ENCODE peak calls at places on chromosomes 1 and 21, in seven cellular contexts. One of them, this sample, is unnamed.

GRCh38 chr1:73205294-73205973 is 923.1 kb upstream of the NEGR1 start:
- DNase-seq in BJ: no peak
- DNase-seq in HEK293T: no peak
- DNase-seq in NCI-H748 treated with DMSO at 0.1 percent for 48 hours: no peak
- DNase-seq in activated CD4-positive, alpha-beta memory T cell treated with anti-CD3 and anti-CD28 coated beads, Interleukin-2, amount 10 ng/mL, durations not matched to agents 7 days and 5 days: no peak
- DNase-seq in nephron progenitor cell: no peak
- DNase-seq in activated naive CD8-positive, alpha-beta T cell treated with anti-CD3 and anti-CD28 coated beads for 36 hours: no peak
- DNase-seq in this sample: peak

GRCh38 chr1:59442492-59442891 is 145.6 kb downstream of the FGGY start:
- DNase-seq in BJ: no peak
- DNase-seq in HEK293T: no peak
- DNase-seq in NCI-H748 treated with DMSO at 0.1 percent for 48 hours: no peak
- DNase-seq in activated CD4-positive, alpha-beta memory T cell treated with anti-CD3 and anti-CD28 coated beads, Interleukin-2, amount 10 ng/mL, durations not matched to agents 7 days and 5 days: no peak
- DNase-seq in nephron progenitor cell: no peak
- DNase-seq in activated naive CD8-positive, alpha-beta T cell treated with anti-CD3 and anti-CD28 coated beads for 36 hours: no peak
- DNase-seq in this sample: no peak

GRCh38 chr1:17401841-17402240 is 29.8 kb downstream of the PADI6 start:
- DNase-seq in BJ: no peak
- DNase-seq in HEK293T: no peak
- DNase-seq in NCI-H748 treated with DMSO at 0.1 percent for 48 hours: no peak
- DNase-seq in activated CD4-positive, alpha-beta memory T cell treated with anti-CD3 and anti-CD28 coated beads, Interleukin-2, amount 10 ng/mL, durations not matched to agents 7 days and 5 days: no peak
- DNase-seq in nephron progenitor cell: no peak
- DNase-seq in activated naive CD8-positive, alpha-beta T cell treated with anti-CD3 and anti-CD28 coated beads for 36 hours: no peak
- DNase-seq in this sample: no peak

GRCh38 chr1:63498106-63498505 is 24.9 kb downstream of the ITGB3BP start:
- DNase-seq in BJ: no peak
- DNase-seq in HEK293T: no peak
- DNase-seq in NCI-H748 treated with DMSO at 0.1 percent for 48 hours: no peak
- DNase-seq in activated CD4-positive, alpha-beta memory T cell treated with anti-CD3 and anti-CD28 coated beads, Interleukin-2, amount 10 ng/mL, durations not matched to agents 7 days and 5 days: no peak
- DNase-seq in nephron progenitor cell: no peak
- DNase-seq in activated naive CD8-positive, alpha-beta T cell treated with anti-CD3 and anti-CD28 coated beads for 36 hours: no peak
- DNase-seq in this sample: no peak

GRCh38 chr21:21175798-21176334 is 177.7 kb downstream of the NCAM2 start:
- DNase-seq in BJ: no peak
- DNase-seq in HEK293T: no peak
- DNase-seq in NCI-H748 treated with DMSO at 0.1 percent for 48 hours: no peak
- DNase-seq in activated CD4-positive, alpha-beta memory T cell treated with anti-CD3 and anti-CD28 coated beads, Interleukin-2, amount 10 ng/mL, durations not matched to agents 7 days and 5 days: no peak
- DNase-seq in nephron progenitor cell: no peak
- DNase-seq in activated naive CD8-positive, alpha-beta T cell treated with anti-CD3 and anti-CD28 coated beads for 36 hours: no peak
- DNase-seq in this sample: no peak

GRCh38 chr1:23246274-23246673 is 29.0 kb upstream of the HTR1D start:
- DNase-seq in BJ: no peak
- DNase-seq in HEK293T: no peak
- DNase-seq in NCI-H748 treated with DMSO at 0.1 percent for 48 hours: no peak
- DNase-seq in activated CD4-positive, alpha-beta memory T cell treated with anti-CD3 and anti-CD28 coated beads, Interleukin-2, amount 10 ng/mL, durations not matched to agents 7 days and 5 days: no peak
- DNase-seq in nephron progenitor cell: no peak
- DNase-seq in activated naive CD8-positive, alpha-beta T cell treated with anti-CD3 and anti-CD28 coated beads for 36 hours: no peak
- DNase-seq in this sample: no peak

GRCh38 chr1:204130178-204130577 is 21.7 kb downstream of the ETNK2 start:
- DNase-seq in BJ: no peak
- DNase-seq in HEK293T: no peak
- DNase-seq in NCI-H748 treated with DMSO at 0.1 percent for 48 hours: no peak
- DNase-seq in activated CD4-positive, alpha-beta memory T cell treated with anti-CD3 and anti-CD28 coated beads, Interleukin-2, amount 10 ng/mL, durations not matched to agents 7 days and 5 days: no peak
- DNase-seq in nephron progenitor cell: no peak
- DNase-seq in activated naive CD8-positive, alpha-beta T cell treated with anti-CD3 and anti-CD28 coated beads for 36 hours: no peak
- DNase-seq in this sample: no peak

GRCh38 chr21:16116798-16117197 is 387.0 kb downstream of the USP25 start:
- DNase-seq in BJ: no peak
- DNase-seq in HEK293T: no peak
- DNase-seq in NCI-H748 treated with DMSO at 0.1 percent for 48 hours: no peak
- DNase-seq in activated CD4-positive, alpha-beta memory T cell treated with anti-CD3 and anti-CD28 coated beads, Interleukin-2, amount 10 ng/mL, durations not matched to agents 7 days and 5 days: no peak
- DNase-seq in nephron progenitor cell: no peak
- DNase-seq in activated naive CD8-positive, alpha-beta T cell treated with anti-CD3 and anti-CD28 coated beads for 36 hours: no peak
- DNase-seq in this sample: no peak

GRCh38 chr1:193406901-193407300 is 220.5 kb upstream of the B3GALT2 start:
- DNase-seq in BJ: peak
- DNase-seq in HEK293T: peak
- DNase-seq in NCI-H748 treated with DMSO at 0.1 percent for 48 hours: peak
- DNase-seq in activated CD4-positive, alpha-beta memory T cell treated with anti-CD3 and anti-CD28 coated beads, Interleukin-2, amount 10 ng/mL, durations not matched to agents 7 days and 5 days: no peak
- DNase-seq in nephron progenitor cell: no peak
- DNase-seq in activated naive CD8-positive, alpha-beta T cell treated with anti-CD3 and anti-CD28 coated beads for 36 hours: no peak
- DNase-seq in this sample: peak

GRCh38 chr1:61170328-61171238 is 88.2 kb downstream of the NFIA start:
- DNase-seq in BJ: no peak
- DNase-seq in HEK293T: no peak
- DNase-seq in NCI-H748 treated with DMSO at 0.1 percent for 48 hours: no peak
- DNase-seq in activated CD4-positive, alpha-beta memory T cell treated with anti-CD3 and anti-CD28 coated beads, Interleukin-2, amount 10 ng/mL, durations not matched to agents 7 days and 5 days: no peak
- DNase-seq in nephron progenitor cell: no peak
- DNase-seq in activated naive CD8-positive, alpha-beta T cell treated with anti-CD3 and anti-CD28 coated beads for 36 hours: no peak
- DNase-seq in this sample: no peak

GRCh38 chr1:67717876-67718275 is 32.9 kb downstream of the GADD45A start:
- DNase-seq in BJ: no peak
- DNase-seq in HEK293T: no peak
- DNase-seq in NCI-H748 treated with DMSO at 0.1 percent for 48 hours: no peak
- DNase-seq in activated CD4-positive, alpha-beta memory T cell treated with anti-CD3 and anti-CD28 coated beads, Interleukin-2, amount 10 ng/mL, durations not matched to agents 7 days and 5 days: no peak
- DNase-seq in nephron progenitor cell: no peak
- DNase-seq in activated naive CD8-positive, alpha-beta T cell treated with anti-CD3 and anti-CD28 coated beads for 36 hours: no peak
- DNase-seq in this sample: no peak

GRCh38 chr1:225565845-225566244 is 87.1 kb downstream of the ENAH start:
- DNase-seq in BJ: no peak
- DNase-seq in HEK293T: no peak
- DNase-seq in NCI-H748 treated with DMSO at 0.1 percent for 48 hours: no peak
- DNase-seq in activated CD4-positive, alpha-beta memory T cell treated with anti-CD3 and anti-CD28 coated beads, Interleukin-2, amount 10 ng/mL, durations not matched to agents 7 days and 5 days: no peak
- DNase-seq in nephron progenitor cell: no peak
- DNase-seq in activated naive CD8-positive, alpha-beta T cell treated with anti-CD3 and anti-CD28 coated beads for 36 hours: no peak
- DNase-seq in this sample: no peak

GRCh38 chr1:221286399-221286798 is 407.2 kb downstream of the HLX start:
- DNase-seq in BJ: no peak
- DNase-seq in HEK293T: no peak
- DNase-seq in NCI-H748 treated with DMSO at 0.1 percent for 48 hours: no peak
- DNase-seq in activated CD4-positive, alpha-beta memory T cell treated with anti-CD3 and anti-CD28 coated beads, Interleukin-2, amount 10 ng/mL, durations not matched to agents 7 days and 5 days: no peak
- DNase-seq in nephron progenitor cell: no peak
- DNase-seq in activated naive CD8-positive, alpha-beta T cell treated with anti-CD3 and anti-CD28 coated beads for 36 hours: no peak
- DNase-seq in this sample: no peak

GRCh38 chr1:145983959-145984830 is 12.2 kb downstream of the TXNIP start:
- DNase-seq in BJ: no peak
- DNase-seq in HEK293T: no peak
- DNase-seq in NCI-H748 treated with DMSO at 0.1 percent for 48 hours: no peak
- DNase-seq in activated CD4-positive, alpha-beta memory T cell treated with anti-CD3 and anti-CD28 coated beads, Interleukin-2, amount 10 ng/mL, durations not matched to agents 7 days and 5 days: peak
- DNase-seq in nephron progenitor cell: no peak
- DNase-seq in activated naive CD8-positive, alpha-beta T cell treated with anti-CD3 and anti-CD28 coated beads for 36 hours: no peak
- DNase-seq in this sample: no peak

GRCh38 chr1:44566281-44567046 is 107.8 kb downstream of the TMEM53 start:
- DNase-seq in BJ: no peak
- DNase-seq in HEK293T: no peak
- DNase-seq in NCI-H748 treated with DMSO at 0.1 percent for 48 hours: no peak
- DNase-seq in activated CD4-positive, alpha-beta memory T cell treated with anti-CD3 and anti-CD28 coated beads, Interleukin-2, amount 10 ng/mL, durations not matched to agents 7 days and 5 days: no peak
- DNase-seq in nephron progenitor cell: no peak
- DNase-seq in activated naive CD8-positive, alpha-beta T cell treated with anti-CD3 and anti-CD28 coated beads for 36 hours: no peak
- DNase-seq in this sample: no peak

GRCh38 chr1:7678491-7679158 is 92.5 kb upstream of the VAMP3 start:
- DNase-seq in BJ: no peak
- DNase-seq in HEK293T: no peak
- DNase-seq in NCI-H748 treated with DMSO at 0.1 percent for 48 hours: no peak
- DNase-seq in activated CD4-positive, alpha-beta memory T cell treated with anti-CD3 and anti-CD28 coated beads, Interleukin-2, amount 10 ng/mL, durations not matched to agents 7 days and 5 days: no peak
- DNase-seq in nephron progenitor cell: no peak
- DNase-seq in activated naive CD8-positive, alpha-beta T cell treated with anti-CD3 and anti-CD28 coated beads for 36 hours: no peak
- DNase-seq in this sample: no peak

GRCh38 chr1:201299968-201300367 is 16.7 kb downstream of the PKP1 start:
- DNase-seq in BJ: no peak
- DNase-seq in HEK293T: no peak
- DNase-seq in NCI-H748 treated with DMSO at 0.1 percent for 48 hours: no peak
- DNase-seq in activated CD4-positive, alpha-beta memory T cell treated with anti-CD3 and anti-CD28 coated beads, Interleukin-2, amount 10 ng/mL, durations not matched to agents 7 days and 5 days: no peak
- DNase-seq in nephron progenitor cell: no peak
- DNase-seq in activated naive CD8-positive, alpha-beta T cell treated with anti-CD3 and anti-CD28 coated beads for 36 hours: no peak
- DNase-seq in this sample: no peak

GRCh38 chr1:45326627-45327591 is at the start of gene HPDL:
- DNase-seq in BJ: no peak
- DNase-seq in HEK293T: no peak
- DNase-seq in NCI-H748 treated with DMSO at 0.1 percent for 48 hours: peak
- DNase-seq in activated CD4-positive, alpha-beta memory T cell treated with anti-CD3 and anti-CD28 coated beads, Interleukin-2, amount 10 ng/mL, durations not matched to agents 7 days and 5 days: peak
- DNase-seq in nephron progenitor cell: peak
- DNase-seq in activated naive CD8-positive, alpha-beta T cell treated with anti-CD3 and anti-CD28 coated beads for 36 hours: peak
- DNase-seq in this sample: peak

GRCh38 chr1:109482796-109483638 is 688 bp upstream of the ATXN7L2 start:
- DNase-seq in BJ: no peak
- DNase-seq in HEK293T: peak
- DNase-seq in NCI-H748 treated with DMSO at 0.1 percent for 48 hours: peak
- DNase-seq in activated CD4-positive, alpha-beta memory T cell treated with anti-CD3 and anti-CD28 coated beads, Interleukin-2, amount 10 ng/mL, durations not matched to agents 7 days and 5 days: peak
- DNase-seq in nephron progenitor cell: peak
- DNase-seq in activated naive CD8-positive, alpha-beta T cell treated with anti-CD3 and anti-CD28 coated beads for 36 hours: peak
- DNase-seq in this sample: peak

GRCh38 chr1:156559797-156560112 is 12.6 kb downstream of the IQGAP3 start:
- DNase-seq in BJ: no peak
- DNase-seq in HEK293T: no peak
- DNase-seq in NCI-H748 treated with DMSO at 0.1 percent for 48 hours: no peak
- DNase-seq in activated CD4-positive, alpha-beta memory T cell treated with anti-CD3 and anti-CD28 coated beads, Interleukin-2, amount 10 ng/mL, durations not matched to agents 7 days and 5 days: no peak
- DNase-seq in nephron progenitor cell: no peak
- DNase-seq in activated naive CD8-positive, alpha-beta T cell treated with anti-CD3 and anti-CD28 coated beads for 36 hours: no peak
- DNase-seq in this sample: no peak

GRCh38 chr21:36015096-36015495 is 45.2 kb downstream of the SETD4 start:
- DNase-seq in BJ: no peak
- DNase-seq in HEK293T: no peak
- DNase-seq in NCI-H748 treated with DMSO at 0.1 percent for 48 hours: no peak
- DNase-seq in activated CD4-positive, alpha-beta memory T cell treated with anti-CD3 and anti-CD28 coated beads, Interleukin-2, amount 10 ng/mL, durations not matched to agents 7 days and 5 days: no peak
- DNase-seq in nephron progenitor cell: no peak
- DNase-seq in activated naive CD8-positive, alpha-beta T cell treated with anti-CD3 and anti-CD28 coated beads for 36 hours: no peak
- DNase-seq in this sample: no peak

GRCh38 chr1:30786264-30786991 is 28.9 kb upstream of the LAPTM5 start:
- DNase-seq in BJ: no peak
- DNase-seq in HEK293T: no peak
- DNase-seq in NCI-H748 treated with DMSO at 0.1 percent for 48 hours: no peak
- DNase-seq in activated CD4-positive, alpha-beta memory T cell treated with anti-CD3 and anti-CD28 coated beads, Interleukin-2, amount 10 ng/mL, durations not matched to agents 7 days and 5 days: no peak
- DNase-seq in nephron progenitor cell: no peak
- DNase-seq in activated naive CD8-positive, alpha-beta T cell treated with anti-CD3 and anti-CD28 coated beads for 36 hours: no peak
- DNase-seq in this sample: no peak

GRCh38 chr1:158354255-158354654 is 561 bp downstream of the CD1E start:
- DNase-seq in BJ: no peak
- DNase-seq in HEK293T: no peak
- DNase-seq in NCI-H748 treated with DMSO at 0.1 percent for 48 hours: no peak
- DNase-seq in activated CD4-positive, alpha-beta memory T cell treated with anti-CD3 and anti-CD28 coated beads, Interleukin-2, amount 10 ng/mL, durations not matched to agents 7 days and 5 days: no peak
- DNase-seq in nephron progenitor cell: no peak
- DNase-seq in activated naive CD8-positive, alpha-beta T cell treated with anti-CD3 and anti-CD28 coated beads for 36 hours: no peak
- DNase-seq in this sample: no peak

GRCh38 chr1:70706381-70707173 is 295.5 kb downstream of the CTH start:
- DNase-seq in BJ: no peak
- DNase-seq in HEK293T: no peak
- DNase-seq in NCI-H748 treated with DMSO at 0.1 percent for 48 hours: no peak
- DNase-seq in activated CD4-positive, alpha-beta memory T cell treated with anti-CD3 and anti-CD28 coated beads, Interleukin-2, amount 10 ng/mL, durations not matched to agents 7 days and 5 days: no peak
- DNase-seq in nephron progenitor cell: peak
- DNase-seq in activated naive CD8-positive, alpha-beta T cell treated with anti-CD3 and anti-CD28 coated beads for 36 hours: no peak
- DNase-seq in this sample: no peak

GRCh38 chr1:193060938-193061337 is 1.5 kb downstream of the RO60 start:
- DNase-seq in BJ: no peak
- DNase-seq in HEK293T: peak
- DNase-seq in NCI-H748 treated with DMSO at 0.1 percent for 48 hours: no peak
- DNase-seq in activated CD4-positive, alpha-beta memory T cell treated with anti-CD3 and anti-CD28 coated beads, Interleukin-2, amount 10 ng/mL, durations not matched to agents 7 days and 5 days: no peak
- DNase-seq in nephron progenitor cell: no peak
- DNase-seq in activated naive CD8-positive, alpha-beta T cell treated with anti-CD3 and anti-CD28 coated beads for 36 hours: no peak
- DNase-seq in this sample: peak

This sample was measured in SK-N-DZ.